ENCODE peak calls at places on chromosomes 3 and 15, in four cellular contexts. W, E, D and N are unnamed samples.

GRCh38 chr3:20186600-20187004 is 596 bp upstream of the SGO1 start:
- DNase-seq in E (no peak), D (no peak), W (peak; percentile 63), N (no peak)

GRCh38 chr15:58444658-58445332 is 13.0 kb downstream of the LIPC start:
- DNase-seq in E (no peak), W (no peak), D (no peak), N (no peak)

GRCh38 chr3:13013994-13014754 is 59.1 kb downstream of the IQSEC1 start:
- DNase-seq in D (no peak), E (no peak), W (no peak), N (no peak)

GRCh38 chr3:13884851-13885703 is 5.2 kb upstream of the WNT7A start:
- DNase-seq in E (peak; percentile 77), D (no peak), W (no peak), N (peak; percentile 64)

GRCh38 chr3:169387751-169388696 is 275.5 kb downstream of the MECOM start:
- DNase-seq in D (peak; percentile 29), W (no peak), E (peak; percentile 73), N (no peak)

GRCh38 chr3:149009732-149010131 is 18.4 kb downstream of the GYG1 start:
- DNase-seq in D (no peak), E (peak; percentile 77), W (no peak), N (no peak)

GRCh38 chr3:131903988-131904415 is 130.8 kb downstream of the CPNE4 start:
- DNase-seq in D (no peak), W (no peak), E (no peak), N (peak; percentile 91)

GRCh38 chr3:119810018-119810435 is 28.1 kb downstream of the NR1I2 start:
- DNase-seq in E (peak; percentile 70), W (peak; percentile 3), D (peak; percentile 31), N (peak; percentile 15)

GRCh38 chr15:81221449-81221848 is 24.8 kb downstream of the IL16 start:
- DNase-seq in W (peak; percentile 29), E (no peak), D (peak; percentile 23), N (no peak)

GRCh38 chr15:82936966-82937647 is 15.4 kb downstream of the HOMER2 start:
- DNase-seq in D (no peak), E (no peak), W (no peak), N (peak; percentile 99)

GRCh38 chr3:55675478-55675877 is 188.4 kb upstream of the WNT5A start:
- DNase-seq in W (no peak), D (no peak), E (no peak), N (no peak)

GRCh38 chr15:56240390-56240789 is 3.3 kb downstream of the RFX7 start:
- DNase-seq in D (no peak), E (no peak), W (no peak), N (peak; percentile 70)

GRCh38 chr15:71792521-71792920 is 17.8 kb upstream of the NR2E3 start:
- DNase-seq in W (no peak), D (no peak), E (no peak), N (peak; percentile 89)

GRCh38 chr3:14460342-14461005 is 58.1 kb downstream of the SLC6A6 start:
- DNase-seq in W (peak; percentile 66), E (no peak), D (peak; percentile 78), N (no peak)

GRCh38 chr15:92533298-92533697 is 122.3 kb downstream of the FAM174B start:
- DNase-seq in W (no peak), E (no peak), D (no peak), N (no peak)

GRCh38 chr3:72163809-72164634 is 379.1 kb upstream of the PROK2 start:
- DNase-seq in W (no peak), E (peak; percentile 77), D (no peak), N (no peak)

GRCh38 chr15:77083381-77084160 is 12.7 kb upstream of the TSPAN3 start:
- DNase-seq in D (peak; percentile 77), W (peak; percentile 78), E (peak; percentile 92), N (peak; percentile 84)

GRCh38 chr3:127392146-127392470 is 104.3 kb upstream of the PRR20G start:
- DNase-seq in W (no peak), E (no peak), D (no peak), N (no peak)

GRCh38 chr15:74156678-74157411 is 16.7 kb upstream of the ISLR start:
- DNase-seq in D (peak; percentile 33), E (no peak), W (no peak), N (no peak)

GRCh38 chr3:149468504-149469212 is 5.8 kb upstream of the TM4SF4 start:
- DNase-seq in E (no peak), D (no peak), W (no peak), N (no peak)

GRCh38 chr15:79989682-79990081 is 18.7 kb upstream of the BCL2A1 start:
- DNase-seq in E (peak; percentile 45), W (no peak), D (no peak), N (peak; percentile 56)

GRCh38 chr3:143315766-143316165 is 196.2 kb downstream of the CHST2 start:
- DNase-seq in D (no peak), E (no peak), W (no peak), N (no peak)

GRCh38 chr3:22886394-22886793 is 316.7 kb upstream of the UBE2E2 start:
- DNase-seq in W (peak; percentile 95), E (no peak), D (peak; percentile 27), N (no peak)

GRCh38 chr3:45182915-45183881 is 37.0 kb upstream of the CDCP1 start:
- DNase-seq in D (no peak), E (peak; percentile 71), W (no peak), N (peak; percentile 96)

GRCh38 chr15:41980654-41981323 is 8.4 kb upstream of the EHD4 start:
- DNase-seq in W (no peak), D (no peak), E (peak; percentile 43), N (no peak)

GRCh38 chr3:45381168-45381852 is 7.1 kb upstream of the LARS2 start:
- DNase-seq in E (no peak), W (no peak), D (no peak), N (peak; percentile 54)

GRCh38 chr3:169871129-169871886 is 1.6 kb upstream of the LRRC31 start:
- DNase-seq in W (no peak), D (no peak), E (peak; percentile 69), N (peak; percentile 52)

GRCh38 chr3:183392166-183393034 is 36.0 kb downstream of the MCF2L2 start:
- DNase-seq in D (no peak), W (no peak), E (no peak), N (peak; percentile 51)

GRCh38 chr15:98873441-98874218 is 134.0 kb downstream of the PGPEP1L start:
- DNase-seq in E (no peak), D (no peak), W (no peak), N (peak; percentile 89)

GRCh38 chr3:14383753-14384152 is 18.7 kb upstream of the SLC6A6 start:
- DNase-seq in E (no peak), W (no peak), D (no peak), N (no peak)

GRCh38 chr3:66450389-66451022 is 50.3 kb downstream of the LRIG1 start:
- DNase-seq in E (peak; percentile 57), D (peak; percentile 58), W (peak; percentile 84), N (peak; percentile 56)

GRCh38 chr15:35567392-35567791 is 21.4 kb upstream of the DPH6 start:
- DNase-seq in D (no peak), W (no peak), E (no peak), N (no peak)

GRCh38 chr3:14796403-14797077 is 22.2 kb upstream of the FGD5 start:
- DNase-seq in E (peak; percentile 33), W (no peak), D (no peak), N (no peak)

GRCh38 chr3:157131861-157132260 is 28.1 kb downstream of the CCNL1 start:
- DNase-seq in E (no peak), W (no peak), D (no peak), N (peak; percentile 91)